ENCODE peak calls at places on chromosomes 6 and 20, in five cellular contexts. One of them, this sample, is unnamed.

GRCh38 chr6:105806486-105806920 is 279.6 kb upstream of the PRDM1 start:
- ATAC-seq in upper lobe of left lung: no peak
- ATAC-seq in K562: no peak
- ATAC-seq in HepG2: no peak
- ATAC-seq in GM12878: no peak
- ATAC-seq in this sample: no peak

GRCh38 chr6:82195619-82196018 is 51.9 kb downstream of the IBTK start:
- ATAC-seq in upper lobe of left lung: no peak
- ATAC-seq in K562: no peak
- ATAC-seq in HepG2: no peak
- ATAC-seq in GM12878: no peak
- ATAC-seq in this sample: no peak

GRCh38 chr20:34575756-34576155 is 17.2 kb downstream of the MAP1LC3A start:
- ATAC-seq in upper lobe of left lung: no peak
- ATAC-seq in K562: no peak
- ATAC-seq in HepG2: no peak
- ATAC-seq in GM12878: no peak
- ATAC-seq in this sample: no peak

GRCh38 chr6:55713411-55713810 is 134.4 kb upstream of the HMGCLL1 start:
- ATAC-seq in upper lobe of left lung: peak
- ATAC-seq in K562: no peak
- ATAC-seq in HepG2: peak
- ATAC-seq in GM12878: peak
- ATAC-seq in this sample: peak

GRCh38 chr6:45420083-45420908 is 42.6 kb upstream of the SUPT3H start:
- ATAC-seq in upper lobe of left lung: no peak
- ATAC-seq in K562: no peak
- ATAC-seq in HepG2: no peak
- ATAC-seq in GM12878: no peak
- ATAC-seq in this sample: no peak

GRCh38 chr20:34954905-34955231 is 738 bp downstream of the GSS start:
- ATAC-seq in upper lobe of left lung: peak
- ATAC-seq in K562: peak
- ATAC-seq in HepG2: peak
- ATAC-seq in GM12878: no peak
- ATAC-seq in this sample: no peak

GRCh38 chr20:62961799-62962198 is 9.3 kb downstream of the SLC17A9 start:
- ATAC-seq in upper lobe of left lung: no peak
- ATAC-seq in K562: no peak
- ATAC-seq in HepG2: no peak
- ATAC-seq in GM12878: no peak
- ATAC-seq in this sample: no peak

GRCh38 chr6:125104425-125104824 is 49.1 kb upstream of the TPD52L1 start:
- ATAC-seq in upper lobe of left lung: no peak
- ATAC-seq in K562: peak
- ATAC-seq in HepG2: no peak
- ATAC-seq in GM12878: no peak
- ATAC-seq in this sample: no peak

GRCh38 chr6:14241255-14242070 is 123.9 kb downstream of the CD83 start:
- ATAC-seq in upper lobe of left lung: no peak
- ATAC-seq in K562: no peak
- ATAC-seq in HepG2: no peak
- ATAC-seq in GM12878: peak
- ATAC-seq in this sample: no peak

GRCh38 chr6:93083337-93083736 is 336.0 kb downstream of the EPHA7 start:
- ATAC-seq in upper lobe of left lung: no peak
- ATAC-seq in K562: no peak
- ATAC-seq in HepG2: no peak
- ATAC-seq in GM12878: no peak
- ATAC-seq in this sample: no peak

GRCh38 chr20:50302463-50303041 is 111.9 kb downstream of the CEBPB start:
- ATAC-seq in upper lobe of left lung: peak
- ATAC-seq in K562: no peak
- ATAC-seq in HepG2: no peak
- ATAC-seq in GM12878: no peak
- ATAC-seq in this sample: no peak

GRCh38 chr6:41699063-41699462 is 36.3 kb downstream of the TFEB start:
- ATAC-seq in upper lobe of left lung: no peak
- ATAC-seq in K562: no peak
- ATAC-seq in HepG2: no peak
- ATAC-seq in GM12878: peak
- ATAC-seq in this sample: no peak

GRCh38 chr6:13049666-13050254 is 278.6 kb downstream of the TBC1D7 start:
- ATAC-seq in upper lobe of left lung: no peak
- ATAC-seq in K562: no peak
- ATAC-seq in HepG2: no peak
- ATAC-seq in GM12878: peak
- ATAC-seq in this sample: no peak

GRCh38 chr6:129203190-129203900 is 320.4 kb downstream of the LAMA2 start:
- ATAC-seq in upper lobe of left lung: no peak
- ATAC-seq in K562: no peak
- ATAC-seq in HepG2: no peak
- ATAC-seq in GM12878: no peak
- ATAC-seq in this sample: no peak

GRCh38 chr20:36876473-36876833 is 515 bp downstream of the TLDC2 start:
- ATAC-seq in upper lobe of left lung: no peak
- ATAC-seq in K562: no peak
- ATAC-seq in HepG2: no peak
- ATAC-seq in GM12878: no peak
- ATAC-seq in this sample: no peak

GRCh38 chr20:57564180-57564802 is 3.4 kb downstream of the PCK1 start:
- ATAC-seq in upper lobe of left lung: no peak
- ATAC-seq in K562: no peak
- ATAC-seq in HepG2: no peak
- ATAC-seq in GM12878: no peak
- ATAC-seq in this sample: no peak

GRCh38 chr6:167116109-167116837 is 6.6 kb upstream of the CCR6 start:
- ATAC-seq in upper lobe of left lung: peak
- ATAC-seq in K562: no peak
- ATAC-seq in HepG2: peak
- ATAC-seq in GM12878: no peak
- ATAC-seq in this sample: peak

GRCh38 chr6:80767808-80768207 is 661.3 kb downstream of the BCKDHB start:
- ATAC-seq in upper lobe of left lung: peak
- ATAC-seq in K562: no peak
- ATAC-seq in HepG2: no peak
- ATAC-seq in GM12878: no peak
- ATAC-seq in this sample: peak

GRCh38 chr20:19094959-19095541 is 117.4 kb upstream of the SLC24A3 start:
- ATAC-seq in upper lobe of left lung: no peak
- ATAC-seq in K562: no peak
- ATAC-seq in HepG2: peak
- ATAC-seq in GM12878: peak
- ATAC-seq in this sample: no peak

GRCh38 chr6:4299476-4299875 is 164.1 kb upstream of the ECI2 start:
- ATAC-seq in upper lobe of left lung: no peak
- ATAC-seq in K562: no peak
- ATAC-seq in HepG2: no peak
- ATAC-seq in GM12878: no peak
- ATAC-seq in this sample: no peak

GRCh38 chr20:60381643-60382400 is 423.6 kb downstream of the CDH26 start:
- ATAC-seq in upper lobe of left lung: no peak
- ATAC-seq in K562: no peak
- ATAC-seq in HepG2: peak
- ATAC-seq in GM12878: no peak
- ATAC-seq in this sample: no peak

GRCh38 chr6:105374010-105374420 is 28.9 kb downstream of the PREP start:
- ATAC-seq in upper lobe of left lung: peak
- ATAC-seq in K562: no peak
- ATAC-seq in HepG2: peak
- ATAC-seq in GM12878: no peak
- ATAC-seq in this sample: no peak

DNA sequence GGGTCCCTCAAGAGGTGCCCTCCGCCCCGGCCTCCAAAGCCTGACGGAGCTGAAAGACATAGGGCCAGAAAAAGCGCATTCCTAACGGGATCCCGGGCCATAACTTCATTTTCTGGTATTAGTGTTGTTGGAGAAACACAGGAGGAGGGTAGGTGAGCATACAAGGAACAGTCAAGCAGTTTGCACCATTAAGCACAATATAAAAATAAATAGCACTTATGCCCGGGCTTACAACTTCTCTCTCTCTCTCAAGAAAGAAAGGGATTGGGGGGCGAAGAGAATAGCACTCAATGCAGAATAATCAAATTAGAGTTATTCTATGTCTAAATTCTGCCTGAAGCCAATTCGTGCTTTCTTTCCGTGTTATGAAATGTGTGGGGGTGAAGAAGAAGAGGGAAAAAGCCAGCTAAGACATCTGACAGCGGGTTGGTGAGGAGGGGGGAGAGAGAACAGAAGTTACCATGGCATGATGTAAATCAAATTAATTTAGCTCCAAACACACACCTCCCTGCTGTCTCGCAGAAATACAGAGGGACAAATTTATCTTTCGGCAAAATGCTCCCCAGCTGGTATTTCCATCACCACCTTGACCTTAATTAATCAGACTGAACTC is 493 bp upstream of the METTL24 start:
- ATAC-seq in upper lobe of left lung: no peak
- ATAC-seq in K562: no peak
- ATAC-seq in HepG2: no peak
- ATAC-seq in GM12878: no peak
- ATAC-seq in this sample: peak
- H3K27ac ChIP-seq in upper lobe of left lung: peak
- H3K27ac ChIP-seq in K562: no peak
- H3K27ac ChIP-seq in HepG2: no peak
- H3K27ac ChIP-seq in GM12878: no peak
- H3K27ac ChIP-seq in this sample: peak

DNA sequence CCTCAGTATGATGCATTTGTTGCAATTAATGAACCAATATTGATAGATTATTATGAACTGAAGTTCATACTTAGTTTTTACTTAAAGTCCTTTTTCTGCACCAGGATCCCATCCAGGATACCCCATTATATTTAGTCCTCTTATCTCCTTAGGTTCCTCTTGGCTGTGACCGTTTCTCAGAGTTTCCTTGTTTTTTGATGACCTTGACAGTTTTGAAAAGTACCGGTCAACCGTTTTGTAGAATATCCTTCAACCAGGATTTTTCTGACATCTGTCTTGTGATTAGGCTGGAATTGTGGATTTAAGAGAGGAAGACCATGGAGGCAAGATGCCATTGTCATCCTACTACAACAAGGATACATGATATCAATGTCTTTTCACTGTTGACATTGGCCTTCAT is 98.0 kb upstream of the F13A1 start:
- ATAC-seq in upper lobe of left lung: no peak
- ATAC-seq in K562: no peak
- ATAC-seq in HepG2: no peak
- ATAC-seq in GM12878: no peak
- ATAC-seq in this sample: no peak
- TF ChIP-seq POLR2A in upper lobe of left lung: no peak
- TF ChIP-seq POLR2A in K562: no peak
- TF ChIP-seq POLR2A in HepG2: no peak
- TF ChIP-seq POLR2A in GM12878: no peak
- TF ChIP-seq POLR2A in this sample: no peak

GRCh38 chr20:41645372-41645771 is 27.2 kb upstream of the CHD6 start:
- ATAC-seq in upper lobe of left lung: no peak
- ATAC-seq in K562: no peak
- ATAC-seq in HepG2: no peak
- ATAC-seq in GM12878: no peak
- ATAC-seq in this sample: no peak
- TF ChIP-seq POLR2AphosphoS5 in upper lobe of left lung: no peak
- TF ChIP-seq POLR2AphosphoS5 in K562: no peak
- TF ChIP-seq POLR2AphosphoS5 in HepG2: no peak
- TF ChIP-seq POLR2AphosphoS5 in GM12878: no peak
- TF ChIP-seq POLR2AphosphoS5 in this sample: no peak

GRCh38 chr20:41534842-41535241 is 83.3 kb downstream of the CHD6 start:
- ATAC-seq in upper lobe of left lung: no peak
- ATAC-seq in K562: peak
- ATAC-seq in HepG2: no peak
- ATAC-seq in GM12878: no peak
- ATAC-seq in this sample: no peak
- H3K27ac ChIP-seq in upper lobe of left lung: no peak
- H3K27ac ChIP-seq in K562: no peak
- H3K27ac ChIP-seq in HepG2: no peak
- H3K27ac ChIP-seq in GM12878: no peak
- H3K27ac ChIP-seq in this sample: no peak

GRCh38 chr6:43629104-43629504 is at the start of gene GTPBP2:
- ATAC-seq in upper lobe of left lung: peak
- ATAC-seq in K562: peak
- ATAC-seq in HepG2: peak
- ATAC-seq in GM12878: peak
- ATAC-seq in this sample: peak
- TF ChIP-seq POLR2A in upper lobe of left lung: no peak
- TF ChIP-seq POLR2A in K562: no peak
- TF ChIP-seq POLR2A in HepG2: no peak
- TF ChIP-seq POLR2A in GM12878: peak
- TF ChIP-seq POLR2A in this sample: no peak

This sample was measured in gastroesophageal sphincter.